ENCODE peak calls at places on chromosomes 5 and 9, in eight cellular contexts. One of them, this sample, is unnamed.
A peak's percentile ranks its signal among the peaks of the same experiment; 100 is the strongest.

GRCh38 chr9:69180670-69181069 is 6.6 kb downstream of the TJP2 start:
- DNase-seq in activated T-cell treated with anti-CD3 and anti-CD28 coated beads, Interleukin-2, amount 50 U/mL, for 4 hours: peak; percentile 19
- DNase-seq in amniotic stem cell: peak; percentile 94
- DNase-seq in tibial artery: peak; percentile 74
- DNase-seq in islet precursor cell: peak; percentile 82
- DNase-seq in frontal cortex: no peak
- DNase-seq in HTR-8/SVneo: peak; percentile 87
- DNase-seq in EH: peak; percentile 99
- DNase-seq in this sample: peak; percentile 64

GRCh38 chr9:128340691-128341434 is 536 bp downstream of the SLC27A4 start:
- DNase-seq in activated T-cell treated with anti-CD3 and anti-CD28 coated beads, Interleukin-2, amount 50 U/mL, for 4 hours: no peak
- DNase-seq in amniotic stem cell: no peak
- DNase-seq in tibial artery: no peak
- DNase-seq in islet precursor cell: no peak
- DNase-seq in frontal cortex: no peak
- DNase-seq in HTR-8/SVneo: no peak
- DNase-seq in EH: no peak
- DNase-seq in this sample: no peak

GRCh38 chr9:128254362-128254761 is 21.4 kb downstream of the GOLGA2 start:
- DNase-seq in activated T-cell treated with anti-CD3 and anti-CD28 coated beads, Interleukin-2, amount 50 U/mL, for 4 hours: no peak
- DNase-seq in amniotic stem cell: no peak
- DNase-seq in tibial artery: no peak
- DNase-seq in islet precursor cell: no peak
- DNase-seq in frontal cortex: no peak
- DNase-seq in HTR-8/SVneo: no peak
- DNase-seq in EH: no peak
- DNase-seq in this sample: no peak

GRCh38 chr5:107516452-107517184 is 154.1 kb downstream of the EFNA5 start:
- DNase-seq in activated T-cell treated with anti-CD3 and anti-CD28 coated beads, Interleukin-2, amount 50 U/mL, for 4 hours: no peak
- DNase-seq in amniotic stem cell: peak; percentile 12
- DNase-seq in tibial artery: no peak
- DNase-seq in islet precursor cell: no peak
- DNase-seq in frontal cortex: no peak
- DNase-seq in HTR-8/SVneo: no peak
- DNase-seq in EH: peak; percentile 19
- DNase-seq in this sample: no peak

GRCh38 chr9:123036886-123037540 is 3.5 kb downstream of the GPR21 start:
- DNase-seq in activated T-cell treated with anti-CD3 and anti-CD28 coated beads, Interleukin-2, amount 50 U/mL, for 4 hours: no peak
- DNase-seq in amniotic stem cell: no peak
- DNase-seq in tibial artery: no peak
- DNase-seq in islet precursor cell: no peak
- DNase-seq in frontal cortex: no peak
- DNase-seq in HTR-8/SVneo: no peak
- DNase-seq in EH: peak; percentile 35
- DNase-seq in this sample: no peak

GRCh38 chr5:170440771-170441370 is 51.7 kb upstream of the KCNMB1 start:
- DNase-seq in activated T-cell treated with anti-CD3 and anti-CD28 coated beads, Interleukin-2, amount 50 U/mL, for 4 hours: no peak
- DNase-seq in amniotic stem cell: no peak
- DNase-seq in tibial artery: no peak
- DNase-seq in islet precursor cell: peak; percentile 37
- DNase-seq in frontal cortex: no peak
- DNase-seq in HTR-8/SVneo: no peak
- DNase-seq in EH: no peak
- DNase-seq in this sample: no peak

GRCh38 chr5:157478726-157479125 is 18.7 kb downstream of the NIPAL4 start:
- DNase-seq in activated T-cell treated with anti-CD3 and anti-CD28 coated beads, Interleukin-2, amount 50 U/mL, for 4 hours: no peak
- DNase-seq in amniotic stem cell: no peak
- DNase-seq in tibial artery: no peak
- DNase-seq in islet precursor cell: no peak
- DNase-seq in frontal cortex: no peak
- DNase-seq in HTR-8/SVneo: no peak
- DNase-seq in EH: no peak
- DNase-seq in this sample: no peak

GRCh38 chr9:100111235-100111634 is 12.2 kb downstream of the INVS start:
- DNase-seq in activated T-cell treated with anti-CD3 and anti-CD28 coated beads, Interleukin-2, amount 50 U/mL, for 4 hours: no peak
- DNase-seq in amniotic stem cell: peak; percentile 92
- DNase-seq in tibial artery: peak; percentile 92
- DNase-seq in islet precursor cell: no peak
- DNase-seq in frontal cortex: peak; percentile 22
- DNase-seq in HTR-8/SVneo: no peak
- DNase-seq in EH: peak; percentile 99
- DNase-seq in this sample: peak; percentile 29

GRCh38 chr5:140591747-140592372 is 27.2 kb downstream of the SLC35A4 start:
- DNase-seq in activated T-cell treated with anti-CD3 and anti-CD28 coated beads, Interleukin-2, amount 50 U/mL, for 4 hours: no peak
- DNase-seq in amniotic stem cell: no peak
- DNase-seq in tibial artery: no peak
- DNase-seq in islet precursor cell: no peak
- DNase-seq in frontal cortex: no peak
- DNase-seq in HTR-8/SVneo: peak; percentile 43
- DNase-seq in EH: peak; percentile 67
- DNase-seq in this sample: peak; percentile 23

GRCh38 chr5:36664762-36665161 is 58.4 kb downstream of the SLC1A3 start:
- DNase-seq in activated T-cell treated with anti-CD3 and anti-CD28 coated beads, Interleukin-2, amount 50 U/mL, for 4 hours: no peak
- DNase-seq in amniotic stem cell: no peak
- DNase-seq in tibial artery: no peak
- DNase-seq in islet precursor cell: peak; percentile 76
- DNase-seq in frontal cortex: no peak
- DNase-seq in HTR-8/SVneo: no peak
- DNase-seq in EH: no peak
- DNase-seq in this sample: no peak

GRCh38 chr9:70258692-70259511 is at the start of gene SMC5:
- DNase-seq in activated T-cell treated with anti-CD3 and anti-CD28 coated beads, Interleukin-2, amount 50 U/mL, for 4 hours: peak; percentile 85
- DNase-seq in amniotic stem cell: peak; percentile 83
- DNase-seq in tibial artery: peak; percentile 95
- DNase-seq in islet precursor cell: peak; percentile 97
- DNase-seq in frontal cortex: peak; percentile 91
- DNase-seq in HTR-8/SVneo: peak; percentile 76
- DNase-seq in EH: peak; percentile 93
- DNase-seq in this sample: peak; percentile 53